ENCODE peak calls at places on chromosomes 6 and 20, in four cellular contexts. One of them, this sample, is unnamed.

GRCh38 chr20:48128436-48128835 is 343.2 kb upstream of the SULF2 start:
- DNase-seq in psoas muscle: no peak
- DNase-seq in CD8-positive, alpha-beta T cell: no peak
- DNase-seq in A549: no peak
- DNase-seq in this sample: no peak

GRCh38 chr6:4466769-4467480 is 309.3 kb upstream of the CDYL start:
- DNase-seq in psoas muscle: no peak
- DNase-seq in CD8-positive, alpha-beta T cell: no peak
- DNase-seq in A549: no peak
- DNase-seq in this sample: no peak

GRCh38 chr6:81750201-81750600 is 2.3 kb downstream of the TENT5A start:
- DNase-seq in psoas muscle: no peak
- DNase-seq in CD8-positive, alpha-beta T cell: no peak
- DNase-seq in A549: no peak
- DNase-seq in this sample: no peak

GRCh38 chr20:53736757-53737403 is 143.2 kb upstream of the ZNF217 start:
- DNase-seq in psoas muscle: no peak
- DNase-seq in CD8-positive, alpha-beta T cell: no peak
- DNase-seq in A549: no peak
- DNase-seq in this sample: no peak

GRCh38 chr20:64224344-64225165 is 31.0 kb upstream of the PCMTD2 start:
- DNase-seq in psoas muscle: no peak
- DNase-seq in CD8-positive, alpha-beta T cell: no peak
- DNase-seq in A549: no peak
- DNase-seq in this sample: no peak

GRCh38 chr20:64065973-64066341 is 3.0 kb downstream of the TCEA2 start:
- DNase-seq in psoas muscle: no peak
- DNase-seq in CD8-positive, alpha-beta T cell: no peak
- DNase-seq in A549: no peak
- DNase-seq in this sample: no peak

GRCh38 chr6:45569210-45569945 is 191.6 kb upstream of the SUPT3H start:
- DNase-seq in psoas muscle: no peak
- DNase-seq in CD8-positive, alpha-beta T cell: no peak
- DNase-seq in A549: no peak
- DNase-seq in this sample: peak

GRCh38 chr6:45772886-45773285 is 242.8 kb downstream of the CLIC5 start:
- DNase-seq in psoas muscle: no peak
- DNase-seq in CD8-positive, alpha-beta T cell: no peak
- DNase-seq in A549: no peak
- DNase-seq in this sample: no peak

GRCh38 chr6:169110934-169111602 is 142.6 kb downstream of the THBS2 start:
- DNase-seq in psoas muscle: no peak
- DNase-seq in CD8-positive, alpha-beta T cell: no peak
- DNase-seq in A549: no peak
- DNase-seq in this sample: no peak

GRCh38 chr6:56595490-56596122 is 47.1 kb downstream of the DST start:
- DNase-seq in psoas muscle: no peak
- DNase-seq in CD8-positive, alpha-beta T cell: peak
- DNase-seq in A549: peak
- DNase-seq in this sample: peak

GRCh38 chr20:50850721-50851286 is 55.9 kb downstream of the BCAS4 start:
- DNase-seq in psoas muscle: no peak
- DNase-seq in CD8-positive, alpha-beta T cell: no peak
- DNase-seq in A549: no peak
- DNase-seq in this sample: no peak

GRCh38 chr20:53657732-53658131 is 64.1 kb upstream of the ZNF217 start:
- DNase-seq in psoas muscle: no peak
- DNase-seq in CD8-positive, alpha-beta T cell: no peak
- DNase-seq in A549: no peak
- DNase-seq in this sample: no peak

GRCh38 chr20:21234816-21235215 is 68.3 kb upstream of the XRN2 start:
- DNase-seq in psoas muscle: no peak
- DNase-seq in CD8-positive, alpha-beta T cell: no peak
- DNase-seq in A549: no peak
- DNase-seq in this sample: no peak

GRCh38 chr6:79656134-79656533 is 25.0 kb downstream of the SH3BGRL2 start:
- DNase-seq in psoas muscle: no peak
- DNase-seq in CD8-positive, alpha-beta T cell: no peak
- DNase-seq in A549: no peak
- DNase-seq in this sample: no peak

GRCh38 chr6:119129148-119129967 is 50.9 kb upstream of the FAM184A start:
- DNase-seq in psoas muscle: no peak
- DNase-seq in CD8-positive, alpha-beta T cell: no peak
- DNase-seq in A549: peak
- DNase-seq in this sample: no peak

GRCh38 chr6:125102901-125103300 is 50.7 kb upstream of the TPD52L1 start:
- DNase-seq in psoas muscle: no peak
- DNase-seq in CD8-positive, alpha-beta T cell: no peak
- DNase-seq in A549: no peak
- DNase-seq in this sample: no peak

GRCh38 chr6:24064106-24064505 is 61.9 kb upstream of the NRSN1 start:
- DNase-seq in psoas muscle: no peak
- DNase-seq in CD8-positive, alpha-beta T cell: no peak
- DNase-seq in A549: no peak
- DNase-seq in this sample: no peak

GRCh38 chr20:50165687-50166554 is 12.4 kb upstream of the PEDS1 start:
- DNase-seq in psoas muscle: peak
- DNase-seq in CD8-positive, alpha-beta T cell: peak
- DNase-seq in A549: peak
- DNase-seq in this sample: peak

GRCh38 chr20:47576516-47577033 is 74.9 kb downstream of the NCOA3 start:
- DNase-seq in psoas muscle: no peak
- DNase-seq in CD8-positive, alpha-beta T cell: no peak
- DNase-seq in A549: peak
- DNase-seq in this sample: no peak

GRCh38 chr20:48703107-48703506 is 124.7 kb downstream of the PREX1 start:
- DNase-seq in psoas muscle: no peak
- DNase-seq in CD8-positive, alpha-beta T cell: no peak
- DNase-seq in A549: no peak
- DNase-seq in this sample: no peak

GRCh38 chr6:17032595-17033591 is 69.0 kb upstream of the STMND1 start:
- DNase-seq in psoas muscle: peak
- DNase-seq in CD8-positive, alpha-beta T cell: no peak
- DNase-seq in A549: peak
- DNase-seq in this sample: peak

GRCh38 chr6:52356017-52356416 is 5.9 kb upstream of the PAQR8 start:
- DNase-seq in psoas muscle: no peak
- DNase-seq in CD8-positive, alpha-beta T cell: no peak
- DNase-seq in A549: no peak
- DNase-seq in this sample: no peak

GRCh38 chr20:20786428-20786827 is 74.0 kb upstream of the RALGAPA2 start:
- DNase-seq in psoas muscle: no peak
- DNase-seq in CD8-positive, alpha-beta T cell: no peak
- DNase-seq in A549: no peak
- DNase-seq in this sample: no peak

GRCh38 chr6:99129835-99130234 is 182.1 kb upstream of the FBXL4 start:
- DNase-seq in psoas muscle: no peak
- DNase-seq in CD8-positive, alpha-beta T cell: no peak
- DNase-seq in A549: no peak
- DNase-seq in this sample: no peak

GRCh38 chr20:38748863-38749153 is 548 bp downstream of the ACTR5 start:
- DNase-seq in psoas muscle: no peak
- DNase-seq in CD8-positive, alpha-beta T cell: peak
- DNase-seq in A549: no peak
- DNase-seq in this sample: no peak
- H3K27ac ChIP-seq in psoas muscle: peak
- H3K27ac ChIP-seq in CD8-positive, alpha-beta T cell: peak
- H3K27ac ChIP-seq in A549: peak
- H3K27ac ChIP-seq in this sample: peak

DNA sequence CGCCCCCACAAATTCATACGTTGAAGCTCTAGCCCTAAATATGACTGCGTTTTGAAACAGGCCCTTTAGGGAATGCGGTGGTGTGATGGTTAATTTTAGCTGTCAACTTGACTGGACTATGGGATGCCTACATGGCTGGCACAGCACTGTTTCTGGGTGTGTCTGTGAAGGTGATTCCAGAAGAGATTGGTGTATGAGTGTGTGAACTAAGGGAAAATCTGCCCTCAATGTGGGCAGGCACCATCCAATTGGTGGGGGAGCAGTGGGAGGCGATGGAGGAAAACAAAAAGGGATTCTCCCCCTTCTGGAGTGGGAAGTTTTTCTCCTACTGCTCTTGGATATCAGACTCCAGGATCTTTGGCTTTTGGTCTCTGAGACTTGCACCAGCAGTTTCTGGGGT is 52.5 kb downstream of the TRPC4AP start:
- DNase-seq in psoas muscle: no peak
- DNase-seq in CD8-positive, alpha-beta T cell: no peak
- DNase-seq in A549: no peak
- DNase-seq in this sample: no peak
- H3K27ac ChIP-seq in psoas muscle: no peak
- H3K27ac ChIP-seq in CD8-positive, alpha-beta T cell: no peak
- H3K27ac ChIP-seq in A549: no peak
- H3K27ac ChIP-seq in this sample: no peak

GRCh38 chr6:43297644-43298564 is at the start of gene SLC22A7:
- DNase-seq in psoas muscle: no peak
- DNase-seq in CD8-positive, alpha-beta T cell: no peak
- DNase-seq in A549: no peak
- DNase-seq in this sample: no peak
- H3K27ac ChIP-seq in psoas muscle: no peak
- H3K27ac ChIP-seq in CD8-positive, alpha-beta T cell: no peak
- H3K27ac ChIP-seq in A549: no peak
- H3K27ac ChIP-seq in this sample: no peak

DNA sequence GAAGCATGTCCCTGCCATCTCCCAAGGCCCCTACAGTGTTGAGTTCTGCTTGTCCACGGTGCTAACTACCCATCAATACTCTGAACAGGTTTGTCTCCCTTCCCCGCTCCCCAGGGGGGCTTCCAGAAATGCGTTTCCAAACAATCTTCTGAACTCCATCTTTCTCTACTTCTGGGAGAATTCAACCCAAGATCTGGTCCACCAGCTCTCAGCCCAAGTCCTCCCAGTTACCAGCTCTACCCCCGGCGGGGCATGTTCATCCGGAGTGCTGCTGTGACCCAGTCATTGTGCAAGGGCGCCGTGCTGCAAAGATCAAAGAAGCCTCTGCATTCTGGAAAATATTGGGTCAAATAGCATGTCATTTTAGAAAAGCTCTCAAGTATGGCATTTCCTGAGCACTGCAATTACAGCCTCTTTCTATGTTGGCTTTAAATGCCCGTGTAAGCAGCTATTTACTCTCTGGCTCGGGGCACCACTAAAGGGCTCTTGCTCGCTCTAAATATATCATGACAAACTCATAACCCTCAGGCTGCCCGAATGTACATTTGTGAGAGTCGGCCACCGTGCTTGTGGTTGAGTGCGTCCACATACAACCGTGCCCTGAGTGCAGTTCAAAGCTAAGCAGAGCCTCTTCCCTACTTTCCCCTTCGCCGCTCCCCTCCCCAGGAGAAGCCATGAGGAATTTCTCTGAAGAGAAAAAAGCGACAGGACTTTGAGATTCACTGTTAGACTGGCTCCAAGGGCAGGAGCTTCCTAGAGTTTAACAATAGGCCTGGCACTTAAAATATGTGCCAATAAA is 71.6 kb downstream of the BANF2 start:
- DNase-seq in psoas muscle: no peak
- DNase-seq in CD8-positive, alpha-beta T cell: no peak
- DNase-seq in A549: no peak
- DNase-seq in this sample: no peak
- H3K27ac ChIP-seq in psoas muscle: no peak
- H3K27ac ChIP-seq in CD8-positive, alpha-beta T cell: no peak
- H3K27ac ChIP-seq in A549: no peak
- H3K27ac ChIP-seq in this sample: no peak

DNA sequence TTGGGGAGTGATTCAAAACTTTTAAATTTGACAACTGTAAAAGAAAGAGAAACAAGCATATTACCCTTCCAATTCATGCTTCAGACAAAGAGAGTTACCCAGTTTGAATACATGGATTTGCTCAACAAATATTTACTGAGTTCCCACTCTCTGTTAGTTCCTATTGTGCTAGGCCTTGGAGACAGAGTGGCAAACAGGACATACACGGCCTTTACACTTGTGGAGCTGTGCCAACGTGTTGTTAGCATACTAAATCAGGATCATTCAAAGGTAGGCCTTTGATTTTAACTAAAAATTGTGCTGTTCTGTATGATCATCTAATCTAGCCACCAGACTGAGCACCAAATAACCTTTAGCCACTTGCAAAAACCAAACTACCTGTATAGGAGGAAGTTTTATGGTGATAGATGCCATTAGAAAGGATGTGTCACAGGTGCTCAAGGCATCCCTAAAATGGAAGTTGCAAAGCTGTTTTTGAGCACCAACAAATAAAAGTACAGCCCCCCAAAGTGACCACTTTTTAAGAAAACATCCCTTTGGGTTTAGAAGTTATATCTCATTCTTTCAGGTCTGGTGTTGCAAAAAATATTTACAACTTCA is 84.5 kb downstream of the CHD6 start:
- DNase-seq in psoas muscle: no peak
- DNase-seq in CD8-positive, alpha-beta T cell: no peak
- DNase-seq in A549: no peak
- DNase-seq in this sample: no peak
- H3K27ac ChIP-seq in psoas muscle: no peak
- H3K27ac ChIP-seq in CD8-positive, alpha-beta T cell: no peak
- H3K27ac ChIP-seq in A549: no peak
- H3K27ac ChIP-seq in this sample: no peak

GRCh38 chr6:167163476-167164011 is 5.8 kb upstream of the GPR31 start:
- DNase-seq in psoas muscle: no peak
- DNase-seq in CD8-positive, alpha-beta T cell: no peak
- DNase-seq in A549: no peak
- DNase-seq in this sample: no peak
- H3K27ac ChIP-seq in psoas muscle: no peak
- H3K27ac ChIP-seq in CD8-positive, alpha-beta T cell: no peak
- H3K27ac ChIP-seq in A549: no peak
- H3K27ac ChIP-seq in this sample: no peak

GRCh38 chr6:85400331-85400730 is 49.6 kb upstream of the NT5E start:
- DNase-seq in psoas muscle: no peak
- DNase-seq in CD8-positive, alpha-beta T cell: no peak
- DNase-seq in A549: no peak
- DNase-seq in this sample: no peak

GRCh38 chr6:85392379-85392778 is 57.5 kb upstream of the NT5E start:
- DNase-seq in psoas muscle: no peak
- DNase-seq in CD8-positive, alpha-beta T cell: no peak
- DNase-seq in A549: no peak
- DNase-seq in this sample: no peak

GRCh38 chr6:85394853-85395538 is 54.9 kb upstream of the NT5E start:
- DNase-seq in psoas muscle: no peak
- DNase-seq in CD8-positive, alpha-beta T cell: no peak
- DNase-seq in A549: no peak
- DNase-seq in this sample: no peak

GRCh38 chr6:85396159-85396808 is 53.6 kb upstream of the NT5E start:
- DNase-seq in psoas muscle: no peak
- DNase-seq in CD8-positive, alpha-beta T cell: no peak
- DNase-seq in A549: no peak
- DNase-seq in this sample: no peak

DNA sequence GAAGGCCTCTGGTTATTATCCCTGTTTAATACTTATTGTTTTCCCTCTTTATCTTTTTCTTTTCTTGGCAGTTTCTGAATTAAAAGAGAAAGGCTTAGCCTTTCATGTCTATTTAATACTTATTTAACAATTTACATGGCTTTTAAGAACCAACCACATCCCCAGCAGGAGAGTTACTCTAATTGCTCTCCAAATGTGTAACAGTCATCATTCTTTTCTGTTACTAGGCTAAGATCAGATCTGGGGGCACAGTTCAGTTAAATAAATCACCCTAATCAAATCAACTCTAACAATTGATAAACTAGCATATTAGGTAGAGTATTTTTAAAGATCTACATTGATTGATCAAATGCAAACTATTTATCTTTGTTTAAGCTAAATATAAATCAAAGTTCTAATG is 54.1 kb upstream of the NT5E start:
- DNase-seq in psoas muscle: no peak
- DNase-seq in CD8-positive, alpha-beta T cell: no peak
- DNase-seq in A549: no peak
- DNase-seq in this sample: no peak
- H3K27ac ChIP-seq in psoas muscle: no peak
- H3K27ac ChIP-seq in CD8-positive, alpha-beta T cell: no peak
- H3K27ac ChIP-seq in A549: no peak
- H3K27ac ChIP-seq in this sample: no peak

This sample was measured in substantia nigra.